ENCODE peak calls at places on chromosomes 12 and 14, in four cellular contexts. E, V, Q and T are unnamed samples.

GRCh38 chr12:109912790-109913189 is 12.7 kb downstream of the TCHP start:
- DNase-seq in E (no peak), V (no peak), Q (no peak), T (no peak)

GRCh38 chr12:82833461-82833860 is 146.8 kb downstream of the TMTC2 start:
- DNase-seq in E (no peak), V (no peak), Q (no peak), T (no peak)

GRCh38 chr12:66693901-66694513 is 15.1 kb upstream of the GRIP1 start:
- DNase-seq in E (peak; percentile 69), V (peak; percentile 28), Q (peak; percentile 85), T (peak; percentile 88)

GRCh38 chr14:74547331-74547927 is 53.9 kb downstream of the ISCA2 start:
- DNase-seq in E (no peak), V (no peak), Q (no peak), T (no peak)

GRCh38 chr14:31955941-31956579 is 121.0 kb upstream of the ARHGAP5 start:
- DNase-seq in E (no peak), V (no peak), Q (no peak), T (no peak)

GRCh38 chr12:24864796-24865125 is 84.1 kb downstream of the BCAT1 start:
- DNase-seq in E (no peak), V (no peak), Q (no peak), T (no peak)

GRCh38 chr12:89098390-89099102 is 253.8 kb downstream of the DUSP6 start:
- DNase-seq in E (no peak), V (no peak), Q (peak; percentile 13), T (no peak)

GRCh38 chr12:123398177-123398916 is 14.4 kb downstream of the KMT5A start:
- DNase-seq in E (no peak), V (no peak), Q (no peak), T (no peak)

GRCh38 chr14:31173120-31173837 is 34.3 kb downstream of the HECTD1 start:
- DNase-seq in E (no peak), V (no peak), Q (no peak), T (no peak)

GRCh38 chr12:532908-533565 is 73.3 kb downstream of the B4GALNT3 start:
- DNase-seq in E (no peak), V (no peak), Q (peak; percentile 14), T (no peak)